ENCODE peak calls at places on chromosomes 5 and 9, in ten cellular contexts. V is ovary, J is IMR-90, N is A549, D is body of pancreas, P is HCT116, O is HepG2, R is GM12891, Q is stomach, B is prostate gland. C is an unnamed sample.

GRCh38 chr9:132446887-132447286 is 36.9 kb downstream of the CFAP77 start:
- DNase-seq in V (no peak), J (no peak), N (no peak), D (no peak), P (no peak), O (no peak), R (no peak), Q (no peak), B (no peak), C (no peak)

GRCh38 chr9:33172735-33173238 is 5.7 kb upstream of the B4GALT1 start:
- DNase-seq in V (no peak), J (no peak), N (no peak), D (no peak), P (no peak), O (peak; percentile 72), R (no peak), Q (no peak), B (no peak), C (no peak)

GRCh38 chr5:13624283-13625074 is 320.0 kb downstream of the DNAH5 start:
- DNase-seq in V (no peak), J (no peak), N (no peak), D (no peak), P (no peak), O (no peak), R (no peak), Q (no peak), B (no peak), C (no peak)

GRCh38 chr5:32522429-32523143 is 62.8 kb upstream of the SUB1 start:
- DNase-seq in V (no peak), J (peak; percentile 84), N (no peak), D (no peak), P (no peak), O (no peak), R (no peak), Q (no peak), B (no peak), C (no peak)

GRCh38 chr5:142170254-142170953 is 61.8 kb downstream of the NDFIP1 start:
- DNase-seq in V (no peak), J (no peak), N (no peak), D (no peak), P (no peak), O (no peak), R (no peak), Q (no peak), B (no peak), C (no peak)

GRCh38 chr5:16803831-16804230 is 132.3 kb downstream of the MYO10 start:
- DNase-seq in V (no peak), J (no peak), N (no peak), D (no peak), P (peak; percentile 80), O (no peak), R (no peak), Q (no peak), B (no peak), C (no peak)

GRCh38 chr5:72272393-72272792 is 47.6 kb downstream of the MRPS27 start:
- DNase-seq in V (no peak), J (no peak), N (no peak), D (no peak), P (no peak), O (no peak), R (no peak), Q (no peak), B (no peak), C (no peak)

GRCh38 chr5:322942-323879 is 1.7 kb downstream of the AHRR start:
- DNase-seq in V (no peak), J (peak; percentile 31), N (no peak), D (no peak), P (no peak), O (no peak), R (no peak), Q (no peak), B (no peak), C (no peak)

GRCh38 chr5:152683205-152683604 is 278.1 kb upstream of the NMUR2 start:
- DNase-seq in V (no peak), J (no peak), N (no peak), D (no peak), P (no peak), O (no peak), R (no peak), Q (no peak), B (no peak), C (no peak)

GRCh38 chr9:134640491-134641172 is 971 bp upstream of the COL5A1 start:
- DNase-seq in V (no peak), J (no peak), N (no peak), D (no peak), P (no peak), O (no peak), R (no peak), Q (no peak), B (no peak), C (no peak)

GRCh38 chr9:134639994-134640393 is 1.6 kb upstream of the COL5A1 start:
- DNase-seq in V (no peak), J (no peak), N (no peak), D (no peak), P (no peak), O (no peak), R (no peak), Q (no peak), B (no peak), C (no peak)

GRCh38 chr9:134642385-134643181 is 980 bp downstream of the COL5A1 start:
- DNase-seq in V (peak; percentile 76), J (peak; percentile 91), N (peak; percentile 64), D (peak; percentile 26), P (no peak), O (no peak), R (no peak), Q (peak; percentile 35), B (peak; percentile 23), C (no peak)

GRCh38 chr9:134641989-134642384 is 384 bp downstream of the COL5A1 start:
- DNase-seq in V (no peak), J (no peak), N (no peak), D (no peak), P (no peak), O (no peak), R (no peak), Q (no peak), B (no peak), C (no peak)

GRCh38 chr9:134641173-134641985 is at the start of gene COL5A1:
- DNase-seq in V (peak; percentile 94), J (peak; percentile 91), N (peak; percentile 84), D (peak; percentile 71), P (no peak), O (no peak), R (no peak), Q (peak; percentile 83), B (peak; percentile 92), C (no peak)
- TF ChIP-seq POLR2A in V (peak; percentile 85), J (peak; percentile 96), N (peak; percentile 72), D (no peak), P (no peak), O (no peak), R (no peak), Q (no peak), B (peak; percentile 88), C (no peak)

DNA sequence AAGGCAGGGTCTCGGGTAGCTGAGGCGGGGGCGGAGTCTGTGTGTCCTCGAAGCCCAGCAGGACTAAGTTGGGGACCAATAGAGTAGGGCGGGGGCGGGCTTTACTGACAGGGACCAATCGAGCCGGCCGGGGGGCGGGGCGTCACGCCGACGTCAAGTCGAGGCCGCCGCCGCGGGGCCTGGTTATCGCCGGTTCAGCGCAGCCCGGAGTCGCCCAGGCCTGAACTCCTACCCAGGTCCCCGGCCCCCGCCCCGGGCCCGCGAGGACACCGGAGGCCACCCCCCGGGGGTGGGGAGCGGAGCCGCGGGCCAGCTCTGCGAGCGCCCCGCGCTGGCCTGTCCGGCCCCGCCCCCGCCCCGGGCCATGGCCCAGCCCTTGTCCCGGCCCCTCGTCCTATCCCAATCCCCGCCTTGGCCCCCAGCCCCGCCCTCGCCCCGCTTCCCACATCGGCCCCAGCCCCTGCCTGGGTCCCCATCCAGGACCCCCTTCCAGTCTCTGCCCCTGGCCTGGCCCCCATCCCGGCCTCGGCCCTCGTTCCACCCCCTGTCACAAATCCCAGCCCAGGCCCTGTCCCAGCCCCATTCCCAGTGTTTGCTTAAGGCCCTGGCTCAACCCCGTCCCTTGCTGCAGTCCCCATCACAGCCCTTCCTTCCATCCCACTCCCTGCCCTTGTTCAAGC is at the start of gene TMEM8B:
- DNase-seq in V (peak; percentile 95), J (peak; percentile 83), N (peak; percentile 97), D (peak; percentile 96), P (peak; percentile 76), O (peak; percentile 83), R (peak; percentile 92), Q (peak; percentile 99), B (peak; percentile 99), C (peak; percentile 94)
- TF ChIP-seq POLR2A in V (peak; percentile 62), J (peak; percentile 31), N (no peak), D (no peak), P (no peak), O (no peak), R (no peak), Q (no peak), B (peak; percentile 70), C (no peak)

GRCh38 chr5:102755691-102756371 is 726 bp downstream of the PAM start:
- DNase-seq in V (peak; percentile 59), J (peak; percentile 79), N (peak; percentile 62), D (peak; percentile 71), P (peak; percentile 69), O (peak; percentile 76), R (no peak), Q (peak; percentile 68), B (peak; percentile 39), C (peak; percentile 70)
- TF ChIP-seq POLR2A in V (peak; percentile 34), J (no peak), N (no peak), D (no peak), P (no peak), O (peak; percentile 18), R (peak; percentile 37), Q (no peak), B (peak; percentile 34), C (no peak)

DNA sequence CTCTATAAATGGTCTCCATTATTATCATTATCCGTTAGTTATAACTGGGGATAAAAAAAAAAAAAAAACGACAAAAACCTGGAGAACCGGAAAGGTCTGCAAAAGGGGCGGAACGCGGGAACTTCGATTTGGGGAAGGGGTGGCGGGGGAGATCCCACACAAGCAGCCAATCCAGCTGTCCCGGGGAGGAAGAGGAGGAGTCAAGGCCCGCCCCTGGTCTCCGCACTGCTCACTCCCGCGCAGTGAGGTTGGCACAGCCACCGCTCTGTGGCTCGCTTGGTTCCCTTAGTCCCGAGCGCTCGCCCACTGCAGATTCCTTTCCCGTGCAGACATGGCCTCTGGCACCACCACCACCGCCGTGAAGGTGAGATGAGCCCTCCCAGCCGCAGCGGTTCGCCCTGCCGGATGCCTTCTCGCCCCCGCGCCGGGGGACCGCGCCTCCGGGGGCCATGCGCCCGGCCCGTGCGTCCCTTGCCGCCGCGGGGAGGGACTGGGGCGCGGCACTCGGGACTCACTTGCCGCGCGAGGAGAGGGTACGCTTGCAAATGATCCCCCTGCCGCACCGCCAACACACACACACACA is at the start of gene MTAP:
- DNase-seq in V (peak; percentile 89), J (peak; percentile 93), N (peak; percentile 89), D (peak; percentile 94), P (peak; percentile 91), O (peak; percentile 88), R (peak; percentile 59), Q (peak; percentile 89), B (peak; percentile 95), C (peak; percentile 84)
- TF ChIP-seq POLR2A in V (peak; percentile 77), J (peak; percentile 34), N (peak; percentile 97), D (peak; percentile 89), P (peak; percentile 76), O (peak; percentile 93), R (peak; percentile 82), Q (no peak), B (peak; percentile 80), C (peak; percentile 86)

GRCh38 chr9:94164756-94165549 is 80.7 kb downstream of the PTPDC1 start:
- DNase-seq in V (no peak), J (no peak), N (no peak), D (no peak), P (no peak), O (no peak), R (no peak), Q (no peak), B (no peak), C (no peak)
- TF ChIP-seq POLR2A in V (no peak), J (no peak), N (no peak), D (no peak), P (no peak), O (no peak), R (no peak), Q (no peak), B (no peak), C (no peak)

C was measured in erythroblast.